ENCODE peak calls at places on chromosomes 16 and 17, in four cellular contexts. One of them, this sample, is unnamed.

GRCh38 chr16:53232826-53233529 is 178.2 kb downstream of the CHD9 start:
- DNase-seq in AG09309: no peak
- DNase-seq in astrocyte of the spinal cord: no peak
- DNase-seq in psoas muscle: no peak
- DNase-seq in this sample: no peak

GRCh38 chr16:88705076-88705684 is 1.0 kb downstream of the RNF166 start:
- DNase-seq in astrocyte of the spinal cord: no peak
- DNase-seq in AG09309: no peak
- DNase-seq in psoas muscle: no peak
- DNase-seq in this sample: no peak

GRCh38 chr16:89044394-89045180 is 49.1 kb upstream of the ACSF3 start:
- DNase-seq in AG09309: no peak
- DNase-seq in psoas muscle: peak
- DNase-seq in astrocyte of the spinal cord: no peak
- DNase-seq in this sample: peak

GRCh38 chr17:69240201-69240600 is 11.6 kb upstream of the ABCA10 start:
- DNase-seq in astrocyte of the spinal cord: no peak
- DNase-seq in psoas muscle: no peak
- DNase-seq in AG09309: no peak
- DNase-seq in this sample: no peak

GRCh38 chr17:67359960-67360817 is 6.2 kb downstream of the PSMD12 start:
- DNase-seq in astrocyte of the spinal cord: peak
- DNase-seq in psoas muscle: no peak
- DNase-seq in AG09309: no peak
- DNase-seq in this sample: no peak

GRCh38 chr17:18185832-18186231 is 2.2 kb downstream of the ALKBH5 start:
- DNase-seq in astrocyte of the spinal cord: no peak
- DNase-seq in psoas muscle: no peak
- DNase-seq in AG09309: no peak
- DNase-seq in this sample: no peak

GRCh38 chr17:19461139-19461538 is 50.1 kb downstream of the RNF112 start:
- DNase-seq in astrocyte of the spinal cord: no peak
- DNase-seq in AG09309: no peak
- DNase-seq in psoas muscle: no peak
- DNase-seq in this sample: no peak

GRCh38 chr17:70034158-70034557 is 40.9 kb upstream of the KCNJ16 start:
- DNase-seq in AG09309: no peak
- DNase-seq in psoas muscle: no peak
- DNase-seq in astrocyte of the spinal cord: no peak
- DNase-seq in this sample: no peak

GRCh38 chr17:4475001-4475400 is 23.7 kb upstream of the SPNS2 start:
- DNase-seq in psoas muscle: no peak
- DNase-seq in astrocyte of the spinal cord: no peak
- DNase-seq in AG09309: no peak
- DNase-seq in this sample: no peak

GRCh38 chr16:4700380-4700996 is 7.1 kb downstream of the NUDT16L1 start:
- DNase-seq in AG09309: no peak
- DNase-seq in psoas muscle: peak
- DNase-seq in astrocyte of the spinal cord: no peak
- DNase-seq in this sample: no peak

GRCh38 chr17:50036455-50037320 is 19.2 kb upstream of the ITGA3 start:
- DNase-seq in AG09309: no peak
- DNase-seq in astrocyte of the spinal cord: no peak
- DNase-seq in psoas muscle: no peak
- DNase-seq in this sample: peak

GRCh38 chr16:67833418-67834241 is 8.5 kb upstream of the THAP11 start:
- DNase-seq in astrocyte of the spinal cord: peak
- DNase-seq in psoas muscle: peak
- DNase-seq in AG09309: no peak
- DNase-seq in this sample: peak

GRCh38 chr17:5499790-5500189 is 13.4 kb downstream of the MIS12 start:
- DNase-seq in psoas muscle: no peak
- DNase-seq in AG09309: no peak
- DNase-seq in astrocyte of the spinal cord: no peak
- DNase-seq in this sample: no peak

GRCh38 chr17:4004517-4005295 is 40.5 kb upstream of the ATP2A3 start:
- DNase-seq in AG09309: no peak
- DNase-seq in psoas muscle: peak
- DNase-seq in astrocyte of the spinal cord: peak
- DNase-seq in this sample: peak

GRCh38 chr17:1027044-1027443 is 30.1 kb downstream of the TIMM22 start:
- DNase-seq in psoas muscle: no peak
- DNase-seq in AG09309: no peak
- DNase-seq in astrocyte of the spinal cord: no peak
- DNase-seq in this sample: no peak

GRCh38 chr17:4786111-4786491 is at the start of gene VMO1:
- DNase-seq in AG09309: no peak
- DNase-seq in psoas muscle: peak
- DNase-seq in astrocyte of the spinal cord: no peak
- DNase-seq in this sample: no peak

GRCh38 chr16:46732561-46732960 is 15.6 kb downstream of the MYLK3 start:
- DNase-seq in AG09309: no peak
- DNase-seq in astrocyte of the spinal cord: no peak
- DNase-seq in psoas muscle: no peak
- DNase-seq in this sample: no peak

GRCh38 chr16:19589771-19590302 is 34.3 kb downstream of the VPS35L start:
- DNase-seq in psoas muscle: no peak
- DNase-seq in astrocyte of the spinal cord: peak
- DNase-seq in AG09309: peak
- DNase-seq in this sample: no peak

GRCh38 chr17:1787301-1787902 is 25.5 kb downstream of the SERPINF1 start:
- DNase-seq in psoas muscle: peak
- DNase-seq in astrocyte of the spinal cord: peak
- DNase-seq in AG09309: peak
- DNase-seq in this sample: no peak

GRCh38 chr16:4800290-4801041 is 2.0 kb downstream of the ROGDI start:
- DNase-seq in astrocyte of the spinal cord: no peak
- DNase-seq in AG09309: no peak
- DNase-seq in psoas muscle: no peak
- DNase-seq in this sample: peak

GRCh38 chr17:78426293-78426879 is 47.9 kb downstream of the PGS1 start:
- DNase-seq in astrocyte of the spinal cord: no peak
- DNase-seq in psoas muscle: no peak
- DNase-seq in AG09309: no peak
- DNase-seq in this sample: no peak

GRCh38 chr17:32445075-32445427 is 741 bp downstream of the PSMD11 start:
- DNase-seq in psoas muscle: peak
- DNase-seq in AG09309: no peak
- DNase-seq in astrocyte of the spinal cord: peak
- DNase-seq in this sample: no peak

GRCh38 chr17:16911141-16911937 is 60.6 kb downstream of the TNFRSF13B start:
- DNase-seq in AG09309: no peak
- DNase-seq in psoas muscle: peak
- DNase-seq in astrocyte of the spinal cord: peak
- DNase-seq in this sample: no peak

GRCh38 chr16:67499159-67499558 is 15.8 kb upstream of the AGRP start:
- DNase-seq in astrocyte of the spinal cord: no peak
- DNase-seq in psoas muscle: peak
- DNase-seq in AG09309: no peak
- DNase-seq in this sample: no peak

GRCh38 chr16:66900721-66901441 is 17.8 kb downstream of the CDH16 start:
- DNase-seq in AG09309: no peak
- DNase-seq in astrocyte of the spinal cord: no peak
- DNase-seq in psoas muscle: peak
- DNase-seq in this sample: no peak

GRCh38 chr16:87392823-87393679 is 915 bp downstream of the MAP1LC3B start:
- DNase-seq in AG09309: no peak
- DNase-seq in astrocyte of the spinal cord: peak
- DNase-seq in psoas muscle: peak
- DNase-seq in this sample: peak
- TF ChIP-seq CTCF in AG09309: peak
- TF ChIP-seq CTCF in astrocyte of the spinal cord: peak
- TF ChIP-seq CTCF in psoas muscle: peak
- TF ChIP-seq CTCF in this sample: no peak

DNA sequence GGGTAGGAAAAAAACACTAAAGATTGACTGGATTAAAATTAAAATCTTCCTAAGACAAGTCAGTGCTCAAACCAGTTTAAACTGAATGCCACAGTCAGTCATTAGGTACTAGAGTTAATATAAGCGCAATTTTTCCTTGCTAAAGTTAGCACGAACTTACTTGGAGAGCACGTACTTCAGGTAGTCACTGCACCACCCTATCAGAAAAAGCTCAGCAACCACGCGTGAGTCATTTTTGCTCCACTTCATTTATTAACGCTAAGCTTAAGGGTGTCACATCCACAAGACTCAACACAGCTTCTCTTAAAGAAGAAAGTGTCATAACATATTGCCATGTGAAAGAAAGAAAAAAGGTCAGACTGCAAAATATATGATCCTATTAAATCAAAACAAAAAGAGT is 53.1 kb downstream of the TEX2 start:
- DNase-seq in astrocyte of the spinal cord: no peak
- DNase-seq in psoas muscle: no peak
- DNase-seq in AG09309: no peak
- DNase-seq in this sample: no peak
- TF ChIP-seq CTCF in astrocyte of the spinal cord: no peak
- TF ChIP-seq CTCF in psoas muscle: no peak
- TF ChIP-seq CTCF in AG09309: no peak
- TF ChIP-seq CTCF in this sample: no peak

DNA sequence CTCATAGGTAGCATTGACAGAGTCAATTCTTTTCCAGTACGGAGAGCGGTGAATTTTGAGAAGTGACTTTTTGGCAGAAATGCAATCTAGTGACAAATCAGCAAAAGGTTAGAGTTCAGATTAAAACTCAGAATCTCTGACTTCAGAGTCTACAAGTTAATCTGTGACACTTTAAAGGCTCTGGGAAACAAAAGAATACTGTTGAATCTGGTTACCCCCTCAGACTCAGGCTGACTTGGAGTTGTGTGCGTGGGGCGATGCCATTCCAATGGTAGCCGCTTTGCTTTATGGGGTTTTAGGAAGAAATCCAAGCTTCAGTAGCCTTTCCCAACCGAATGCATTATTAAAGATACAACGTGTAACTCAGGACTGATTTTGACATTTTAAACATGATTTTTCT is 118.2 kb downstream of the CDH13 start:
- DNase-seq in AG09309: no peak
- DNase-seq in astrocyte of the spinal cord: no peak
- DNase-seq in psoas muscle: no peak
- DNase-seq in this sample: no peak
- TF ChIP-seq CTCF in AG09309: no peak
- TF ChIP-seq CTCF in astrocyte of the spinal cord: no peak
- TF ChIP-seq CTCF in psoas muscle: no peak
- TF ChIP-seq CTCF in this sample: no peak

GRCh38 chr17:38868968-38869646 is 751 bp upstream of the LASP1 start:
- DNase-seq in AG09309: peak
- DNase-seq in psoas muscle: peak
- DNase-seq in astrocyte of the spinal cord: peak
- DNase-seq in this sample: peak
- TF ChIP-seq CTCF in AG09309: peak
- TF ChIP-seq CTCF in psoas muscle: peak
- TF ChIP-seq CTCF in astrocyte of the spinal cord: peak
- TF ChIP-seq CTCF in this sample: no peak